ENCODE peak calls at places on chromosomes 12 and 14, in eight cellular contexts. One of them, this sample, is unnamed.

GRCh38 chr12:75978677-75979076 is 52.9 kb downstream of the PHLDA1 start:
- DNase-seq in HEK293T: no peak
- DNase-seq in ascending aorta: no peak
- DNase-seq in left lung: no peak
- DNase-seq in stimulated activated CD4-positive, alpha-beta T cell treated with anti-CD3 and anti-CD28 coated beads, Interleukin-15, amount 100 ng/mL, for 1 hour: no peak
- DNase-seq in GM19239: no peak
- DNase-seq in nucleus accumbens: no peak
- DNase-seq in body of pancreas: no peak
- DNase-seq in this sample: no peak

GRCh38 chr12:45695035-45695434 is 34.5 kb upstream of the ARID2 start:
- DNase-seq in HEK293T: no peak
- DNase-seq in ascending aorta: no peak
- DNase-seq in left lung: no peak
- DNase-seq in stimulated activated CD4-positive, alpha-beta T cell treated with anti-CD3 and anti-CD28 coated beads, Interleukin-15, amount 100 ng/mL, for 1 hour: no peak
- DNase-seq in GM19239: no peak
- DNase-seq in nucleus accumbens: no peak
- DNase-seq in body of pancreas: no peak
- DNase-seq in this sample: no peak

GRCh38 chr14:80927385-80927989 is 14.1 kb downstream of the CEP128 start:
- DNase-seq in HEK293T: no peak
- DNase-seq in ascending aorta: no peak
- DNase-seq in left lung: no peak
- DNase-seq in stimulated activated CD4-positive, alpha-beta T cell treated with anti-CD3 and anti-CD28 coated beads, Interleukin-15, amount 100 ng/mL, for 1 hour: no peak
- DNase-seq in GM19239: no peak
- DNase-seq in nucleus accumbens: no peak
- DNase-seq in body of pancreas: no peak
- DNase-seq in this sample: no peak

GRCh38 chr12:52419656-52420055 is 13.5 kb upstream of the KRT82 start:
- DNase-seq in HEK293T: no peak
- DNase-seq in ascending aorta: no peak
- DNase-seq in left lung: no peak
- DNase-seq in stimulated activated CD4-positive, alpha-beta T cell treated with anti-CD3 and anti-CD28 coated beads, Interleukin-15, amount 100 ng/mL, for 1 hour: no peak
- DNase-seq in GM19239: no peak
- DNase-seq in nucleus accumbens: no peak
- DNase-seq in body of pancreas: no peak
- DNase-seq in this sample: no peak

GRCh38 chr12:105296116-105297095 is 34.1 kb upstream of the C12orf75 start:
- DNase-seq in HEK293T: no peak
- DNase-seq in ascending aorta: no peak
- DNase-seq in left lung: no peak
- DNase-seq in stimulated activated CD4-positive, alpha-beta T cell treated with anti-CD3 and anti-CD28 coated beads, Interleukin-15, amount 100 ng/mL, for 1 hour: no peak
- DNase-seq in GM19239: no peak
- DNase-seq in nucleus accumbens: no peak
- DNase-seq in body of pancreas: no peak
- DNase-seq in this sample: no peak

GRCh38 chr12:30818562-30818961 is 63.8 kb upstream of the CAPRIN2 start:
- DNase-seq in HEK293T: no peak
- DNase-seq in ascending aorta: no peak
- DNase-seq in left lung: no peak
- DNase-seq in stimulated activated CD4-positive, alpha-beta T cell treated with anti-CD3 and anti-CD28 coated beads, Interleukin-15, amount 100 ng/mL, for 1 hour: no peak
- DNase-seq in GM19239: no peak
- DNase-seq in nucleus accumbens: no peak
- DNase-seq in body of pancreas: no peak
- DNase-seq in this sample: no peak

GRCh38 chr14:75542585-75543091 is 20.4 kb downstream of the BATF start:
- DNase-seq in HEK293T: no peak
- DNase-seq in ascending aorta: peak; percentile 14
- DNase-seq in left lung: peak; percentile 94
- DNase-seq in stimulated activated CD4-positive, alpha-beta T cell treated with anti-CD3 and anti-CD28 coated beads, Interleukin-15, amount 100 ng/mL, for 1 hour: peak; percentile 56
- DNase-seq in GM19239: peak; percentile 59
- DNase-seq in nucleus accumbens: peak; percentile 2
- DNase-seq in body of pancreas: peak; percentile 73
- DNase-seq in this sample: peak; percentile 17

GRCh38 chr14:95889236-95889979 is 12.8 kb downstream of the TUNAR start:
- DNase-seq in HEK293T: no peak
- DNase-seq in ascending aorta: no peak
- DNase-seq in left lung: no peak
- DNase-seq in stimulated activated CD4-positive, alpha-beta T cell treated with anti-CD3 and anti-CD28 coated beads, Interleukin-15, amount 100 ng/mL, for 1 hour: no peak
- DNase-seq in GM19239: peak; percentile 38
- DNase-seq in nucleus accumbens: no peak
- DNase-seq in body of pancreas: no peak
- DNase-seq in this sample: no peak

GRCh38 chr12:119151445-119151844 is 27.3 kb upstream of the HSPB8 start:
- DNase-seq in HEK293T: no peak
- DNase-seq in ascending aorta: no peak
- DNase-seq in left lung: no peak
- DNase-seq in stimulated activated CD4-positive, alpha-beta T cell treated with anti-CD3 and anti-CD28 coated beads, Interleukin-15, amount 100 ng/mL, for 1 hour: no peak
- DNase-seq in GM19239: no peak
- DNase-seq in nucleus accumbens: no peak
- DNase-seq in body of pancreas: no peak
- DNase-seq in this sample: no peak

GRCh38 chr12:26878661-26879119 is 45.7 kb upstream of the ITPR2 start:
- DNase-seq in HEK293T: no peak
- DNase-seq in ascending aorta: no peak
- DNase-seq in left lung: no peak
- DNase-seq in stimulated activated CD4-positive, alpha-beta T cell treated with anti-CD3 and anti-CD28 coated beads, Interleukin-15, amount 100 ng/mL, for 1 hour: no peak
- DNase-seq in GM19239: peak; percentile 29
- DNase-seq in nucleus accumbens: no peak
- DNase-seq in body of pancreas: peak; percentile 96
- DNase-seq in this sample: peak; percentile 93

GRCh38 chr12:15220961-15221885 is at the start of gene RERG:
- DNase-seq in HEK293T: peak; percentile 89
- DNase-seq in ascending aorta: no peak
- DNase-seq in left lung: peak; percentile 92
- DNase-seq in stimulated activated CD4-positive, alpha-beta T cell treated with anti-CD3 and anti-CD28 coated beads, Interleukin-15, amount 100 ng/mL, for 1 hour: peak; percentile 51
- DNase-seq in GM19239: peak; percentile 65
- DNase-seq in nucleus accumbens: peak; percentile 31
- DNase-seq in body of pancreas: peak; percentile 76
- DNase-seq in this sample: peak; percentile 35

GRCh38 chr14:81147140-81147897 is 73.4 kb downstream of the GTF2A1 start:
- DNase-seq in HEK293T: no peak
- DNase-seq in ascending aorta: no peak
- DNase-seq in left lung: no peak
- DNase-seq in stimulated activated CD4-positive, alpha-beta T cell treated with anti-CD3 and anti-CD28 coated beads, Interleukin-15, amount 100 ng/mL, for 1 hour: no peak
- DNase-seq in GM19239: no peak
- DNase-seq in nucleus accumbens: no peak
- DNase-seq in body of pancreas: no peak
- DNase-seq in this sample: no peak

GRCh38 chr12:58930770-58931324 is 10.5 kb upstream of the LRIG3 start:
- DNase-seq in HEK293T: no peak
- DNase-seq in ascending aorta: no peak
- DNase-seq in left lung: no peak
- DNase-seq in stimulated activated CD4-positive, alpha-beta T cell treated with anti-CD3 and anti-CD28 coated beads, Interleukin-15, amount 100 ng/mL, for 1 hour: no peak
- DNase-seq in GM19239: no peak
- DNase-seq in nucleus accumbens: no peak
- DNase-seq in body of pancreas: no peak
- DNase-seq in this sample: no peak

GRCh38 chr12:106760184-106760531 is 14.3 kb upstream of the RIC8B start:
- DNase-seq in HEK293T: no peak
- DNase-seq in ascending aorta: no peak
- DNase-seq in left lung: no peak
- DNase-seq in stimulated activated CD4-positive, alpha-beta T cell treated with anti-CD3 and anti-CD28 coated beads, Interleukin-15, amount 100 ng/mL, for 1 hour: no peak
- DNase-seq in GM19239: peak; percentile 61
- DNase-seq in nucleus accumbens: no peak
- DNase-seq in body of pancreas: no peak
- DNase-seq in this sample: no peak

GRCh38 chr14:48771717-48772116 is 814.5 kb downstream of the RPS29 start:
- DNase-seq in HEK293T: no peak
- DNase-seq in ascending aorta: no peak
- DNase-seq in left lung: no peak
- DNase-seq in stimulated activated CD4-positive, alpha-beta T cell treated with anti-CD3 and anti-CD28 coated beads, Interleukin-15, amount 100 ng/mL, for 1 hour: no peak
- DNase-seq in GM19239: no peak
- DNase-seq in nucleus accumbens: no peak
- DNase-seq in body of pancreas: no peak
- DNase-seq in this sample: no peak